ENCODE peak calls at places on chromosomes 2 and 18, in ten cellular contexts. S is cardiac muscle cell; V is hepatocyte; T is left lung; J is heart left ventricle; U is uterus; H is mammary epithelial cell; P is tibial artery; K is A549; W is CD8-positive, alpha-beta memory T cell. E is an unnamed sample.

GRCh38 chr2:19228720-19229119 is 129.7 kb downstream of the OSR1 start:
- DNase-seq in T (no peak), P (no peak), W (no peak), H (peak; percentile 91), U (no peak), V (no peak), J (no peak), K (no peak), S (no peak), E (no peak)

GRCh38 chr2:16717477-16717876 is 51.8 kb upstream of the CYRIA start:
- DNase-seq in J (no peak), V (no peak), H (no peak), W (no peak), S (no peak), P (peak; percentile 38), K (no peak), T (peak; percentile 41), U (no peak), E (peak; percentile 64)

GRCh38 chr2:205539603-205540002 is 142.7 kb upstream of the NRP2 start:
- DNase-seq in W (no peak), H (no peak), T (no peak), S (no peak), J (no peak), K (peak; percentile 32), V (no peak), P (no peak), U (no peak), E (no peak)

GRCh38 chr2:141555876-141556470 is 574.8 kb downstream of the LRP1B start:
- DNase-seq in P (no peak), U (no peak), S (no peak), H (no peak), K (no peak), T (no peak), J (no peak), W (no peak), V (no peak), E (no peak)

GRCh38 chr2:3639653-3640052 is 18.3 kb upstream of the ALLC start:
- DNase-seq in P (peak; percentile 15), K (no peak), T (no peak), J (no peak), V (no peak), W (no peak), H (no peak), U (no peak), S (no peak), E (peak; percentile 49)

GRCh38 chr2:138421971-138422335 is 79.6 kb upstream of the SPOPL start:
- DNase-seq in P (no peak), W (no peak), V (peak; percentile 21), U (no peak), T (no peak), H (peak; percentile 91), K (peak; percentile 14), S (peak; percentile 66), J (no peak), E (no peak)

GRCh38 chr18:48743046-48743445 is 204.2 kb downstream of the CTIF start:
- DNase-seq in U (peak; percentile 79), H (peak; percentile 38), P (peak; percentile 88), J (no peak), T (peak; percentile 82), S (peak; percentile 74), K (no peak), V (peak; percentile 41), W (no peak), E (peak; percentile 70)

GRCh38 chr2:12484536-12485115 is 232.1 kb upstream of the TRIB2 start:
- DNase-seq in U (no peak), V (no peak), J (no peak), S (no peak), H (no peak), T (no peak), W (no peak), P (no peak), K (no peak), E (no peak)

GRCh38 chr2:1889099-1889650 is 144.9 kb upstream of the PXDN start:
- DNase-seq in H (no peak), P (no peak), W (no peak), J (no peak), K (no peak), V (no peak), S (no peak), U (no peak), T (no peak), E (no peak)

GRCh38 chr2:43348904-43349725 is 122.7 kb upstream of the ZFP36L2 start:
- DNase-seq in V (peak; percentile 61), H (no peak), K (no peak), T (no peak), S (no peak), U (peak; percentile 55), J (no peak), W (no peak), P (no peak), E (no peak)

GRCh38 chr18:22882084-22882483 is 51.0 kb upstream of the RBBP8 start:
- DNase-seq in P (no peak), U (no peak), H (no peak), J (no peak), V (no peak), T (no peak), K (no peak), W (no peak), S (no peak), E (no peak)

GRCh38 chr18:65752625-65753325 is 2.0 kb downstream of the CDH7 start:
- DNase-seq in P (no peak), S (no peak), T (no peak), K (no peak), J (no peak), V (no peak), W (no peak), U (no peak), H (no peak), E (no peak)

GRCh38 chr2:233802132-233802815 is 24.1 kb downstream of the MROH2A start:
- DNase-seq in T (no peak), K (no peak), V (no peak), U (no peak), H (no peak), P (no peak), W (no peak), S (no peak), J (no peak), E (no peak)

GRCh38 chr2:38200583-38200982 is 124.6 kb upstream of the CYP1B1 start:
- DNase-seq in V (no peak), J (no peak), T (no peak), S (no peak), P (no peak), H (no peak), K (no peak), U (peak; percentile 69), W (no peak), E (no peak)

GRCh38 chr2:224861266-224861665 is 145.1 kb upstream of the CCDC195 start:
- DNase-seq in W (no peak), J (no peak), S (no peak), U (no peak), T (no peak), P (no peak), V (no peak), H (no peak), K (no peak), E (no peak)

DNA sequence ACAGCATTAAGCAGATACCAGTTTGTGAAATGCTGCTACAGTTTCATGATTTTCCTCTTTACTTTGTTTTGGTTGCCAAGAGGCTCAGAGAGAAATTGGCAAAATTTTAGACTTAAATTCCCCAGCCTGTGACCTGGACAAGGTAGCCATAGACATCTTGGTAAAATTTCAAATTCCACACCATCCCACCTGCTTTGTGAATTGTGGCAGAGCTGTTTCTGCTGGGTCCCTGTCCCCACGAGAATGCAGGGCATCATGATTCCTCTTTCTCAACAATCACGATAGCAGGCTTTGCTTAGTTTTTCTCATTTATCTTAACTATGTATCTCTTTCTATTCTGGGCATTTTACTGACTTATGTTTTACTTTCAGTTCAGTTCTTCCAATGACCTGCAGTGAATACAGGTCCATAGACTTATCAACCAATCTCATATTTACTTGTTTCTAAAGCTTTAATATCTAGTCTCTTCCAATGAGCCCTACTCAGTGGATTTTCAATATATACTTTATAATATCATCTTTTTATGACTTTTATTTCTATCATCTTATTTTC is 351.6 kb downstream of the SOCS6 start:
- DNase-seq in W (no peak), H (no peak), S (no peak), J (no peak), P (no peak), K (no peak), V (no peak), T (no peak), U (no peak), E (no peak)
- H3K9me3 ChIP-seq in W (no peaks in the 10 kb centered on the region), H (no peaks in the 10 kb centered on the region), S (no peaks in the 10 kb centered on the region), J (no peaks in the 10 kb centered on the region), P (no peaks in the 10 kb centered on the region), K (no peaks in the 10 kb centered on the region), V (no peaks in the 10 kb centered on the region), T (no peaks in the 10 kb centered on the region), U (no peaks in the 10 kb centered on the region), E (no peaks in the 10 kb centered on the region)

DNA sequence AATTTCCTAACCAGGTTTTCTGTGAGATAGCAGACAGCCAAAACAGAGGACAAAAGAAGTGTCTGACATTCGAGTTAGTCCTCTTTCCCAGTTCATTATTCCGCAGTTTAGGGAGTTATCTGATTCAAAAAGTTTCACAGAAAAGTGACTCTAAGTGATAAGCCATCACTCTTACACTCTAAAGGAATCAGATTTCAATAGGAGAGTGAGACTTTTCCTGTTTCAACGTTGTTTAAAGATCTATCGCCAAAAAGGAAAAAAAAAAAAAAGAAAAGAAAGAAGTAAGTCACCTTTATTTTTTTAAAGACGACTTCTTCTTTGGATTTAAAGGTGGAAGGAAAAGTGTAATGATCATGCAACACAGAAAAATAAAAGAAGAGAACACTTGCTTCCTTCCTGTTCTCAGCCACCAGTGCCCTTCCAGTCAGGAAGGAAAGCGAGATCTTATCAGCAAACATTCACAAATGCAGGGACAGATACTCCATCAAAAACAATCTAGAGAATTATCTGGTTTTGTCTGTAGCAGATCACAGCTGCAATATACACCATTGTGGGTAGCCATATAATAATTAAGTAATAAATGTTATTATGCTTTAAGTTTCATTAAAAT is 49.8 kb downstream of the TFPI start:
- DNase-seq in J (no peak), W (no peak), T (no peak), H (no peak), S (no peak), V (no peak), P (no peak), U (no peak), K (no peak), E (no peak)
- H3K27ac ChIP-seq in J (no peak overlapping the region), W (peak overlapping the region; percentile 28), T (peak overlapping the region; percentile 45), H (no peak overlapping the region), S (no peak overlapping the region), V (peak overlapping the region; percentile 19), P (no peak overlapping the region), U (no peak overlapping the region), K (peak overlapping the region; percentile 49), E (peak overlapping the region; percentile 38)

GRCh38 chr18:14927701-14928100 is 179.7 kb downstream of the ANKRD30B start:
- DNase-seq in V (no peak), W (no peak), H (no peak), K (no peak), J (no peak), U (no peak), T (no peak), P (no peak), S (no peak), E (no peak)
- H3K9me3 ChIP-seq in V (no peaks in the 10 kb centered on the region), W (no peaks in the 10 kb centered on the region), H (peaks cover 2% of the 10 kb centered on the region), K (no peaks in the 10 kb centered on the region), J (no peaks in the 10 kb centered on the region), U (no peaks in the 10 kb centered on the region), T (no peaks in the 10 kb centered on the region), P (no peaks in the 10 kb centered on the region), S (no peaks in the 10 kb centered on the region), E (no peaks in the 10 kb centered on the region)

DNA sequence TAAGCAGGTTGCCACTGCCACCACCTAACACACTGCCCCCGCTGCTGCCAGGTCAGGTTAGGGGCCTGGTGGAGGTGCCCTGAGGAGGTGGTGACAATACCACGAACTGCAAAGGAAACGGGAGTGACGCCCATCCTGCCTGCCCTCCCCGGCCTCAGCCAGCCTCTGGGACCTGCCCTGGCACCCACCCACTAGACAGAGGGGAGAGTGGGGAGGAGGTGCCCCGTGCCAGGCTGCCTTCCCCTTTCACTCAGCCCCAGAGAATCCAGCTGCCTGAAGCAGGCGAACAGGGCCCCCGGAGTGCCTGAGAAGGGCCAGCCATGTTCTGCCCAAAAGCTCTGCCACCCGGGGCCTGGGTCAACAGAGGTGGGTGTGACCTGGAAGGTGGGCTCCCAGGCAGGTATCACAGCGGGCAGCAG is 44.5 kb upstream of the FOSL2 start:
- DNase-seq in H (no peak), W (peak; percentile 86), J (no peak), V (no peak), U (no peak), T (peak; percentile 31), P (no peak), K (no peak), S (no peak), E (peak; percentile 62)
- H3K27ac ChIP-seq in H (no peak overlapping the region), W (peak overlapping the region; percentile 30), J (no peak overlapping the region), V (no peak overlapping the region), U (no peak overlapping the region), T (no peak overlapping the region), P (peak overlapping the region; percentile 16), K (peak overlapping the region; percentile 67), S (no peak overlapping the region), E (no peak overlapping the region)

E was measured in upper lobe of right lung.